ENCODE peak calls at places on chromosomes 4 and X, in six cellular contexts. P, V, B, N, L and Y are unnamed samples.

GRCh38 chrX:44061940-44062339 is 88.8 kb upstream of the NDP start:
- DNase-seq in L (no peak), V (no peak), B (no peak), P (no peak), N (peak), Y (no peak)

GRCh38 chr4:140237616-140238352 is 83.8 kb upstream of the MAML3 start:
- DNase-seq in V (peak), N (peak), P (peak), L (peak), B (peak), Y (no peak)

GRCh38 chr4:76535603-76536380 is 100.8 kb downstream of the SHROOM3 start:
- DNase-seq in L (no peak), N (peak), V (no peak), B (no peak), P (peak), Y (no peak)

GRCh38 chr4:115505326-115505725 is 391.9 kb upstream of the NDST4 start:
- DNase-seq in L (no peak), V (no peak), N (no peak), P (no peak), B (no peak), Y (no peak)

GRCh38 chrX:16643160-16643559 is 6.8 kb upstream of the S100G start:
- DNase-seq in L (no peak), P (peak), B (no peak), N (peak), V (peak), Y (no peak)

GRCh38 chr4:27048350-27049100 is 187.9 kb downstream of the STIM2 start:
- DNase-seq in V (peak), B (peak), L (no peak), N (peak), P (peak), Y (peak)

GRCh38 chrX:13432376-13432775 is 112.5 kb upstream of the ATXN3L start:
- DNase-seq in V (peak), B (no peak), L (no peak), P (peak), N (peak), Y (no peak)

GRCh38 chr4:25842229-25842840 is 20.5 kb downstream of the SEL1L3 start:
- DNase-seq in N (no peak), V (no peak), P (no peak), L (no peak), B (no peak), Y (no peak)

GRCh38 chr4:149322203-149322602 is 493.4 kb downstream of the IQCM start:
- DNase-seq in N (no peak), B (no peak), L (no peak), V (no peak), P (no peak), Y (no peak)

GRCh38 chrX:40074959-40075332 is 22.8 kb downstream of the BCOR start:
- DNase-seq in P (no peak), B (no peak), L (no peak), N (no peak), V (no peak), Y (no peak)

GRCh38 chr4:7165874-7166201 is 26.5 kb upstream of the SORCS2 start:
- DNase-seq in N (no peak), B (no peak), V (no peak), P (no peak), L (no peak), Y (no peak)

GRCh38 chr4:81946996-81947395 is 426.8 kb downstream of the HNRNPD start:
- DNase-seq in V (no peak), B (no peak), P (no peak), N (no peak), L (no peak), Y (no peak)

GRCh38 chr4:3682236-3683076 is 83.7 kb upstream of the ADRA2C start:
- DNase-seq in P (no peak), V (no peak), B (no peak), N (no peak), L (no peak), Y (no peak)

GRCh38 chr4:6965329-6965728 is 55.7 kb downstream of the TBC1D14 start:
- DNase-seq in L (no peak), V (no peak), B (no peak), N (no peak), P (no peak), Y (no peak)

GRCh38 chrX:107678957-107679740 is 50.8 kb downstream of the PRPS1 start:
- DNase-seq in V (peak), P (peak), L (no peak), N (peak), B (no peak), Y (peak)

GRCh38 chr4:183797445-183798248 is 107.5 kb upstream of the STOX2 start:
- DNase-seq in B (no peak), L (peak), V (peak), P (peak), N (no peak), Y (no peak)

GRCh38 chr4:77618383-77619241 is 13.0 kb downstream of the CXCL13 start:
- DNase-seq in V (peak), N (peak), L (peak), P (peak), B (peak), Y (peak)

GRCh38 chr4:138561906-138562305 is 319.8 kb upstream of the SLC7A11 start:
- DNase-seq in L (no peak), B (no peak), V (no peak), N (no peak), P (no peak), Y (no peak)

GRCh38 chr4:149223659-149224058 is 592.0 kb downstream of the IQCM start:
- DNase-seq in L (no peak), P (peak), B (no peak), V (peak), N (no peak), Y (no peak)

GRCh38 chrX:41144873-41145272 is 59.6 kb downstream of the USP9X start:
- DNase-seq in L (no peak), N (no peak), B (no peak), V (no peak), P (no peak), Y (no peak)

GRCh38 chr4:151408630-151409469 is at the start of gene FHIP1A:
- DNase-seq in L (peak), V (peak), P (peak), B (peak), N (no peak), Y (peak)

GRCh38 chrX:17323397-17323796 is 51.6 kb upstream of the NHS start:
- DNase-seq in B (no peak), P (no peak), V (no peak), L (no peak), N (no peak), Y (no peak)

GRCh38 chr4:83248486-83248885 is 36.1 kb downstream of the COQ2 start:
- DNase-seq in V (peak), N (no peak), P (no peak), L (no peak), B (no peak), Y (no peak)